ENCODE peak calls at places on chromosomes 6 and 20, in nine cellular contexts. C is glutamatergic neuron; R is activated T-cell treated with anti-CD3 and anti-CD28 coated beads, Interleukin-2, amount 50 U/mL, for 1 hour; P is tibial artery; A is breast epithelium; T is GM13976; H is NCI-H774; L is stimulated activated CD4-positive, alpha-beta T cell treated with anti-CD3 and anti-CD28 coated beads, Interleukin-4, amount 100 ng/mL, for 1 hour; D is D721Med. Z is an unnamed sample.

GRCh38 chr6:143068001-143068400 is 7.3 kb downstream of the AIG1 start:
- DNase-seq in C (no peak), R (no peak), P (no peak), A (no peak), T (no peak), H (no peak), L (no peak), D (no peak), Z (no peak)

GRCh38 chr6:151716446-151717047 is 90.9 kb upstream of the ESR1 start:
- DNase-seq in C (no peak), R (no peak), P (no peak), A (no peak), T (no peak), H (peak; percentile 53), L (no peak), D (no peak), Z (no peak)

GRCh38 chr6:106729848-106730247 is 100.5 kb downstream of the QRSL1 start:
- DNase-seq in C (no peak), R (no peak), P (no peak), A (no peak), T (no peak), H (no peak), L (no peak), D (no peak), Z (no peak)

GRCh38 chr6:30263734-30264133 is 50.5 kb upstream of the TRIM26 start:
- DNase-seq in C (no peak), R (no peak), P (no peak), A (no peak), T (no peak), H (no peak), L (no peak), D (no peak), Z (peak; percentile 48)

GRCh38 chr6:37690964-37691735 is 6.5 kb downstream of the MDGA1 start:
- DNase-seq in C (no peak), R (no peak), P (no peak), A (no peak), T (no peak), H (no peak), L (no peak), D (no peak), Z (no peak)

GRCh38 chr6:26234421-26235239 is 130.4 kb upstream of the BTN3A2 start:
- DNase-seq in C (peak; percentile 50), R (peak; percentile 69), P (peak; percentile 66), A (peak; percentile 65), T (peak; percentile 69), H (peak; percentile 69), L (peak; percentile 61), D (peak; percentile 38), Z (peak; percentile 70)

GRCh38 chr6:82205793-82206425 is 41.6 kb downstream of the IBTK start:
- DNase-seq in C (no peak), R (no peak), P (no peak), A (no peak), T (no peak), H (peak; percentile 41), L (no peak), D (no peak), Z (no peak)

GRCh38 chr6:51153109-51153508 is 334.4 kb downstream of the TFAP2B start:
- DNase-seq in C (no peak), R (no peak), P (no peak), A (no peak), T (no peak), H (no peak), L (no peak), D (no peak), Z (no peak)

GRCh38 chr6:27495386-27496135 is 22.7 kb upstream of the ZNF184 start:
- DNase-seq in C (peak; percentile 65), R (peak; percentile 46), P (peak; percentile 49), A (no peak), T (peak; percentile 62), H (no peak), L (peak; percentile 66), D (no peak), Z (peak; percentile 84)

GRCh38 chr20:12318043-12318442 is 400.4 kb downstream of the BTBD3 start:
- DNase-seq in C (no peak), R (no peak), P (no peak), A (no peak), T (no peak), H (no peak), L (no peak), D (no peak), Z (no peak)

GRCh38 chr6:136307351-136307750 is 17.7 kb upstream of the BCLAF1 start:
- DNase-seq in C (no peak), R (no peak), P (no peak), A (no peak), T (no peak), H (peak; percentile 71), L (no peak), D (no peak), Z (peak; percentile 7)

Z was measured in fibroblast of gingiva.